ENCODE peak calls at places on chromosomes 3 and 15, in seven cellular contexts. N, W, G, L, E, B and D are unnamed samples.

GRCh38 chr15:20659265-20659664 is 117.7 kb upstream of the GOLGA6L6 start:
- DNase-seq in G (no peak), L (no peak), N (no peak), E (no peak), W (no peak), B (no peak), D (no peak)

GRCh38 chr3:135218782-135219181 is 423.7 kb downstream of the EPHB1 start:
- DNase-seq in E (no peak), N (no peak), W (no peak), L (no peak), B (no peak), G (no peak), D (no peak)

GRCh38 chr3:125143982-125144652 is 68.4 kb downstream of the SLC12A8 start:
- DNase-seq in L (no peak), W (no peak), E (no peak), N (no peak), B (no peak), G (no peak), D (no peak)

GRCh38 chr3:61452536-61452991 is 108.8 kb upstream of the PTPRG start:
- DNase-seq in B (no peak), G (no peak), L (no peak), E (no peak), N (no peak), W (no peak), D (peak; percentile 13)

GRCh38 chr3:134956395-134956794 is 161.3 kb downstream of the EPHB1 start:
- DNase-seq in N (no peak), G (no peak), L (no peak), B (no peak), E (no peak), W (no peak), D (no peak)

GRCh38 chr15:74375303-74375693 is 7.9 kb upstream of the CYP11A1 start:
- DNase-seq in G (peak; percentile 68), E (peak; percentile 85), L (peak; percentile 59), N (peak; percentile 84), B (peak; percentile 93), W (no peak), D (peak; percentile 76)

GRCh38 chr3:168984872-168985271 is 678.6 kb downstream of the MECOM start:
- DNase-seq in L (no peak), B (no peak), N (no peak), E (no peak), G (no peak), W (no peak), D (no peak)

GRCh38 chr3:82133070-82133606 is 371.7 kb upstream of the GBE1 start:
- DNase-seq in B (peak; percentile 55), G (peak; percentile 24), W (no peak), E (peak; percentile 37), L (peak; percentile 4), N (peak; percentile 59), D (peak; percentile 47)

GRCh38 chr3:178170698-178171535 is 365.3 kb upstream of the KCNMB2 start:
- DNase-seq in B (peak; percentile 8), L (no peak), G (peak; percentile 44), E (no peak), N (no peak), W (no peak), D (peak; percentile 47)

GRCh38 chr15:77974098-77974414 is 103.5 kb downstream of the TBC1D2B start:
- DNase-seq in W (no peak), B (no peak), G (no peak), E (peak; percentile 25), N (no peak), L (no peak), D (no peak)

GRCh38 chr3:52487788-52488691 is 7.1 kb upstream of the STAB1 start:
- DNase-seq in L (no peak), B (no peak), E (no peak), W (no peak), N (no peak), G (no peak), D (no peak)

GRCh38 chr15:36778516-36778915 is 199.1 kb downstream of the CDIN1 start:
- DNase-seq in W (no peak), E (no peak), L (no peak), N (no peak), B (no peak), G (no peak), D (no peak)

GRCh38 chr15:98160236-98160635 is 199.7 kb downstream of the ARRDC4 start:
- DNase-seq in B (peak; percentile 87), E (peak; percentile 32), L (no peak), N (no peak), W (no peak), G (peak; percentile 29), D (no peak)

GRCh38 chr15:76753131-76753530 is 152.0 kb downstream of the SCAPER start:
- DNase-seq in N (no peak), E (no peak), W (no peak), L (no peak), G (peak; percentile 72), B (no peak), D (no peak)